ENCODE peak calls at places on chromosome 5, in seven cellular contexts. N is mesendoderm; Q is NCI-H2029; G is cardiac muscle cell; V is CD8-positive, alpha-beta T cell; O is stimulated activated CD8-positive, alpha-beta memory T cell treated with anti-CD3 and anti-CD28 coated beads, Interleukin-7, amount 100 ng/mL, for 24 hours; F is NCI-H187 treated with DMSO at 0.1 percent for 48 hours. S is an unnamed sample.

GRCh38 chr5:96657068-96657467 is 5.1 kb upstream of the CAST start:
- DNase-seq in G (peak; percentile 84), V (peak; percentile 37), F (no peak), Q (no peak), O (no peak), N (no peak), S (peak; percentile 34)

GRCh38 chr5:180001742-180002141 is 69.8 kb downstream of the RNF130 start:
- DNase-seq in Q (no peak), O (no peak), N (no peak), G (no peak), V (no peak), F (no peak), S (no peak)

GRCh38 chr5:96120120-96120519 is 158.5 kb upstream of the ELL2 start:
- DNase-seq in Q (no peak), G (peak; percentile 29), O (no peak), V (no peak), N (peak; percentile 33), F (no peak), S (no peak)

GRCh38 chr5:7320641-7321170 is 75.2 kb upstream of the ADCY2 start:
- DNase-seq in N (no peak), O (no peak), Q (no peak), F (no peak), G (no peak), V (no peak), S (no peak)

GRCh38 chr5:606061-606460 is 6.1 kb upstream of the CEP72 start:
- DNase-seq in F (no peak), N (no peak), Q (no peak), O (no peak), V (no peak), G (no peak), S (no peak)

GRCh38 chr5:31664566-31664965 is 25.6 kb downstream of the PDZD2 start:
- DNase-seq in N (peak; percentile 95), G (peak; percentile 14), F (no peak), V (no peak), O (no peak), Q (no peak), S (peak; percentile 37)

GRCh38 chr5:146662229-146662628 is 146.2 kb upstream of the GPR151 start:
- DNase-seq in F (no peak), V (no peak), G (peak; percentile 24), Q (peak; percentile 28), O (no peak), N (peak; percentile 43), S (peak; percentile 59)

GRCh38 chr5:122780296-122780695 is 5.4 kb downstream of the SNX2 start:
- DNase-seq in F (no peak), N (no peak), O (no peak), Q (no peak), G (no peak), V (no peak), S (no peak)

GRCh38 chr5:68962632-68963484 is 131.0 kb upstream of the SLC30A5 start:
- DNase-seq in F (peak; percentile 2), O (no peak), G (peak; percentile 73), N (peak; percentile 69), V (no peak), Q (peak; percentile 25), S (peak; percentile 77)

GRCh38 chr5:53358794-53359193 is 121.6 kb upstream of the FST start:
- DNase-seq in N (no peak), G (no peak), Q (no peak), F (no peak), O (no peak), V (no peak), S (no peak)

GRCh38 chr5:122007445-122008010 is 45.8 kb downstream of the SRFBP1 start:
- DNase-seq in V (no peak), N (no peak), O (no peak), Q (no peak), G (no peak), F (no peak), S (no peak)